ENCODE peak calls at places on chromosomes 16 and 17, in five cellular contexts. C is transverse colon, V is endothelial cell of umbilical vein, Y is stomach, S is Peyer's patch. N is an unnamed sample.

GRCh38 chr16:56353054-56353921 is 72.1 kb downstream of the AMFR start:
- DNase-seq in C (peak; percentile 6), V (no peak), Y (peak; percentile 16), S (peak; percentile 41), N (peak; percentile 41)

GRCh38 chr17:78127240-78127887 is 1.2 kb downstream of the TMC6 start:
- DNase-seq in C (peak; percentile 75), V (no peak), Y (peak; percentile 57), S (peak; percentile 89), N (peak; percentile 81)

GRCh38 chr17:7467498-7467897 is 11.9 kb downstream of the ZBTB4 start:
- DNase-seq in C (no peak), V (no peak), Y (no peak), S (no peak), N (no peak)

GRCh38 chr17:81033535-81034167 is 1.3 kb upstream of the BAIAP2 start:
- DNase-seq in C (no peak), V (peak; percentile 32), Y (no peak), S (no peak), N (peak; percentile 45)

GRCh38 chr16:50841081-50841886 is 99.4 kb downstream of the CYLD start:
- DNase-seq in C (no peak), V (no peak), Y (no peak), S (no peak), N (no peak)

GRCh38 chr17:49783051-49783715 is 5.3 kb upstream of the KAT7 start:
- DNase-seq in C (no peak), V (no peak), Y (no peak), S (no peak), N (peak; percentile 54)

GRCh38 chr17:79732804-79733691 is 2.3 kb downstream of the ENPP7 start:
- DNase-seq in C (peak; percentile 31), V (peak; percentile 21), Y (peak; percentile 49), S (peak; percentile 72), N (no peak)

GRCh38 chr17:82941021-82942001 is 101.5 kb upstream of the ZNF750 start:
- DNase-seq in C (peak; percentile 3), V (no peak), Y (no peak), S (peak; percentile 40), N (no peak)

GRCh38 chr17:31294839-31295488 is 2.1 kb downstream of the OMG start:
- DNase-seq in C (no peak), V (no peak), Y (no peak), S (no peak), N (no peak)

GRCh38 chr16:62088731-62089410 is 52.6 kb upstream of the CDH8 start:
- DNase-seq in C (no peak), V (no peak), Y (no peak), S (no peak), N (no peak)

GRCh38 chr16:67202956-67203493 is 4.1 kb downstream of the ELMO3 start:
- DNase-seq in C (no peak), V (no peak), Y (no peak), S (no peak), N (no peak)

GRCh38 chr16:86618431-86619262 is 40.3 kb downstream of the FOXL1 start:
- DNase-seq in C (no peak), V (peak; percentile 30), Y (no peak), S (no peak), N (no peak)

GRCh38 chr16:67198238-67198734 is 645 bp upstream of the ELMO3 start:
- DNase-seq in C (peak; percentile 78), V (peak; percentile 63), Y (peak; percentile 68), S (peak; percentile 73), N (no peak)

GRCh38 chr16:27231692-27232060 is 28.4 kb downstream of the KDM8 start:
- DNase-seq in C (no peak), V (no peak), Y (no peak), S (no peak), N (no peak)

GRCh38 chr16:64989050-64989449 is 132.8 kb downstream of the CDH11 start:
- DNase-seq in C (no peak), V (no peak), Y (no peak), S (no peak), N (no peak)

GRCh38 chr16:13332713-13333255 is 431.4 kb downstream of the SHISA9 start:
- DNase-seq in C (no peak), V (no peak), Y (no peak), S (no peak), N (no peak)

GRCh38 chr17:39224778-39225307 is 902 bp downstream of the STAC2 start:
- DNase-seq in C (no peak), V (no peak), Y (no peak), S (no peak), N (no peak)

GRCh38 chr17:48593840-48594411 is 347 bp upstream of the HOXB5 start:
- DNase-seq in C (peak; percentile 79), V (peak; percentile 86), Y (peak; percentile 74), S (peak; percentile 90), N (peak; percentile 89)

GRCh38 chr16:22217890-22218730 is 12.0 kb downstream of the EEF2K start:
- DNase-seq in C (no peak), V (no peak), Y (no peak), S (peak; percentile 70), N (peak; percentile 56)

DNA sequence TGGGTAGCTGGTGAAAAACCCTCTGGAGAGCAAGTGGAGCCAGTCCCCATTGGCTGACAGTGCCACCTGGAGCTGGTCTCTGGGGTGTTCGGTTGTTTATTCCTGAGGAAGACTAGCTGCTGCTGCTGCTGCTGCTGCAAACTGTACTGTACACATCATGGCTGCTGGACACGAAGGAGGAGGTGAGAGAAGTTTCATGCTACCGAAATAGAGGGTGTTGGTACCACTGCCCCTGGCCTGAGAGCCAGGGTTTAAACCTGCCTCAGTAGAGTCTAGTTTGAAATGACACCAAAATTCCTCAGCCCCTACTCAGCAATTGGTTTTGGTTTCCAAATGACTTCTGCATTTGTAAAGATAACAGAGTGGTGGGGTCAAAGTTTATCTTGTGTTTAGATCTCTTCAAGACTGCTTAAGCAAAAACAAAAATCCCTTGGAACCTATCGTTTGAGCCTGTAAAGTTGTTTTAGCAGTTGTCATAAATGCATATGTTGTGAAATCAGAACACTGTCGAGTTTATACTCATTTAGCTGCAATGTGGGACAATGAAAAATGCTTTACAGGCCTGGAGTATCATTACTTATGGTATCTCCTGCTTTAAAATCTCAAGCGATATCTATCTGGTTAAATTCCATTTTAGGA is 40.8 kb downstream of the CYB5B start:
- DNase-seq in C (peak; percentile 27), V (peak; percentile 26), Y (no peak), S (no peak), N (no peak)
- TF ChIP-seq CTCF in C (no peak), V (no peak), Y (no peak), S (peak; percentile 27), N (no peak)

DNA sequence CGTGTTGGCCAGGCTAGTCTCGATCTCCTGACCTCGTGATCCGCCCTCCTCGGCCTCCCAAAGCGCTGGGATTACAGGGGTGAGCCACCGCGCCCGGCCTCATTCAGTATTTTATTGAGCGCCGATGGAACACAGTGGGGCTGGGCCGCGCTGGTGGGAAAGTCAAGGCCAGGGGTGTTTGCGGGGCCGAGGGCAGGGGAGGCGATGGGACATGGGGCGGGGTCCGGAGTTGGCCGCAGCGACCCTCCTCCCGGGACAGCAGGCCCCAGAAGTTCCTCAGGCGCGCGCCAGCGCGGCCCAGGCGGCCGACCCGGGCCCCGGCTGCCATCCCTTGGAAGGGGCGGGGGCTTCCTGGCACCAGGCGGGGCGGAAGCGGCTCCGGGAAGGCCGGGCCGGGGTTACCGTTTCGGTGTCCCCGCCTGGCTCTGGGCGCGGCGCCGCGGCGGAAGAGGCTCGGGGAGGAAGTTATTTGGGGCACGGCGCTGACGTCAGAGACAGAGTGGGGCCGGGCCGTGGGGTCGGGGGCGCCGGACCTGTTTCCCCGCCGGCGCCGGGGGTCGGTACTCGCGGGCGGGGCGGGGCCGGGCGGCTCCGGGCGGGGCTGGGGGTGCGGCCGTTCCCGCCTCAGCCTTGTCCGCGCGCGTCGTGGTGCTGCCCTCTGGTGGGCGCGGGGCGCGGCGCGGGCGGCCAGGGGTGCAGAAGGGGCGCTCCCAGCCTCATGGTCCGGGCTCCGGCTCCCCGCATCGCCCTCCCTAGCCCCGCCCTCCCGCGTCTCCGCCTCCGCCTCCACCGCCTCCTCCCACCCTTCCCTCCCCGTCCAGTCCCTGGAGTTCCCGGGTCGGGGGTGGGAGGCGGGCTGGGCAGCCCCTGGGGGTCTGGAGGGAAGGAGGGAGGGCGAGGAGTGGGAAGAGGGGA is 952 bp upstream of the PRSS27 start:
- DNase-seq in C (peak; percentile 90), V (peak; percentile 64), Y (peak; percentile 84), S (peak; percentile 92), N (peak; percentile 86)
- TF ChIP-seq POLR2A in C (peak; percentile 38), V (peak; percentile 53), Y (no peak), S (no peak), N (no peak)

GRCh38 chr16:11742536-11743307 is at the start of gene TXNDC11:
- DNase-seq in C (peak; percentile 100), V (peak; percentile 99), Y (peak; percentile 100), S (peak; percentile 100), N (peak; percentile 99)
- H3K27ac ChIP-seq in C (peak within 1 kb of the TSS; percentile 100), V (peak within 1 kb of the TSS; percentile 85), Y (peak within 1 kb of the TSS; percentile 97), S (peak within 1 kb of the TSS; percentile 99), N (peak within 1 kb of the TSS; percentile 98)

GRCh38 chr16:59410451-59410850 is 676.3 kb upstream of the GOT2 start:
- DNase-seq in C (no peak), V (no peak), Y (no peak), S (no peak), N (no peak)

GRCh38 chr16:59412275-59412841 is 678.2 kb upstream of the GOT2 start:
- DNase-seq in C (no peak), V (peak; percentile 32), Y (no peak), S (no peak), N (no peak)
- TF ChIP-seq CTCF in C (no peak), V (no peak), Y (peak; percentile 26), S (no peak), N (no peak)

GRCh38 chr17:45060824-45061605 is at the start of gene NMT1:
- DNase-seq in C (peak; percentile 97), V (peak; percentile 100), Y (peak; percentile 97), S (peak; percentile 99), N (peak; percentile 97)
- TF ChIP-seq POLR2A in C (peak; percentile 82), V (peak; percentile 89), Y (no peak), S (peak; percentile 65), N (peak; percentile 17)

GRCh38 chr17:75457047-75457654 is 716 bp downstream of the TMEM94 start:
- DNase-seq in C (no peak), V (peak; percentile 55), Y (peak; percentile 27), S (no peak), N (peak; percentile 47)

GRCh38 chr17:75450270-75450669 is 6.2 kb upstream of the TMEM94 start:
- DNase-seq in C (no peak), V (no peak), Y (no peak), S (no peak), N (no peak)

GRCh38 chr17:75455896-75456416 is 479 bp upstream of the TMEM94 start:
- DNase-seq in C (peak; percentile 27), V (no peak), Y (peak; percentile 28), S (no peak), N (no peak)

GRCh38 chr17:75456417-75457046 is at the start of gene TMEM94:
- DNase-seq in C (peak; percentile 96), V (peak; percentile 97), Y (peak; percentile 96), S (peak; percentile 98), N (peak; percentile 97)

GRCh38 chr17:75454193-75454592 is 2.2 kb upstream of the TMEM94 start:
- DNase-seq in C (no peak), V (no peak), Y (no peak), S (no peak), N (no peak)
- H3K27ac ChIP-seq in C (no peak overlapping the region), V (no peak overlapping the region), Y (no peak overlapping the region), S (peak overlapping the region; percentile 81), N (no peak overlapping the region)

GRCh38 chr17:45929344-45929743 is 35.0 kb downstream of the MAPT start:
- DNase-seq in C (no peak), V (no peak), Y (no peak), S (no peak), N (no peak)
- TF ChIP-seq CTCF in C (no peak), V (no peak), Y (no peak), S (no peak), N (no peak)